ENCODE peak calls at places on chromosomes 5 and 9, in seven cellular contexts. X is nephron progenitor cell, C is tibial artery, L is fibroblast of lung, M is GM23338, Q is RWPE1, S is WTC11. E is an unnamed sample.
A peak's percentile ranks its signal among the peaks of the same experiment; 100 is the strongest.

GRCh38 chr9:4197548-4197947 is 102.3 kb downstream of the GLIS3 start:
- DNase-seq in X (no peak), C (no peak), L (no peak), M (peak; percentile 65), Q (no peak), S (peak; percentile 16), E (no peak)

GRCh38 chr5:115460476-115460875 is 84.1 kb downstream of the FEM1C start:
- DNase-seq in X (no peak), C (no peak), L (peak; percentile 94), M (no peak), Q (peak; percentile 80), S (no peak), E (no peak)

GRCh38 chr5:43602818-43603534 is at the start of gene NNT:
- DNase-seq in X (peak; percentile 82), C (peak; percentile 78), L (peak; percentile 59), M (peak; percentile 83), Q (peak; percentile 56), S (peak; percentile 80), E (peak; percentile 91)

GRCh38 chr5:169563369-169563768 is 20.2 kb upstream of the SPDL1 start:
- DNase-seq in X (no peak), C (no peak), L (peak; percentile 14), M (no peak), Q (no peak), S (no peak), E (no peak)

GRCh38 chr5:72860499-72860898 is 44.0 kb downstream of the TNPO1 start:
- DNase-seq in X (no peak), C (no peak), L (peak; percentile 82), M (no peak), Q (no peak), S (no peak), E (no peak)

GRCh38 chr9:135341612-135342169 is 137.9 kb upstream of the PPP1R26 start:
- DNase-seq in X (no peak), C (no peak), L (no peak), M (no peak), Q (no peak), S (peak; percentile 11), E (peak; percentile 62)

GRCh38 chr5:33379757-33380156 is 61.0 kb upstream of the TARS1 start:
- DNase-seq in X (peak; percentile 6), C (no peak), L (no peak), M (peak; percentile 93), Q (no peak), S (peak; percentile 36), E (no peak)

GRCh38 chr5:138334867-138335447 is 3.1 kb upstream of the FAM53C start:
- DNase-seq in X (no peak), C (no peak), L (no peak), M (no peak), Q (peak; percentile 50), S (no peak), E (no peak)

GRCh38 chr9:37997636-37998374 is 71.2 kb downstream of the SHB start:
- DNase-seq in X (peak; percentile 63), C (no peak), L (no peak), M (no peak), Q (no peak), S (no peak), E (peak; percentile 57)

GRCh38 chr9:30299126-30299780 is 2085.2 kb upstream of the ACO1 start:
- DNase-seq in X (no peak), C (no peak), L (no peak), M (no peak), Q (no peak), S (no peak), E (peak; percentile 84)

GRCh38 chr9:34392511-34392910 is 15.8 kb upstream of the MYORG start:
- DNase-seq in X (no peak), C (no peak), L (no peak), M (no peak), Q (no peak), S (no peak), E (no peak)

GRCh38 chr9:117718085-117718484 is 13.9 kb downstream of the TLR4 start:
- DNase-seq in X (no peak), C (peak; percentile 40), L (no peak), M (no peak), Q (no peak), S (no peak), E (no peak)

GRCh38 chr5:134224905-134225779 is 731 bp downstream of the PPP2CA start:
- DNase-seq in X (peak; percentile 81), C (peak; percentile 48), L (peak; percentile 82), M (peak; percentile 90), Q (peak; percentile 79), S (peak; percentile 74), E (no peak)

GRCh38 chr9:83199240-83199639 is 136.3 kb upstream of the RASEF start:
- DNase-seq in X (peak; percentile 33), C (peak; percentile 25), L (peak; percentile 50), M (peak; percentile 46), Q (peak; percentile 57), S (no peak), E (no peak)

GRCh38 chr9:110088099-110088498 is 119.9 kb downstream of the C9orf152 start:
- DNase-seq in X (no peak), C (no peak), L (no peak), M (no peak), Q (no peak), S (no peak), E (no peak)

GRCh38 chr5:92505925-92506324 is 1075.1 kb downstream of the NR2F1-AS1 start:
- DNase-seq in X (no peak), C (no peak), L (peak; percentile 15), M (no peak), Q (peak; percentile 8), S (no peak), E (no peak)

GRCh38 chr9:13480688-13481087 is 201.2 kb upstream of the MPDZ start:
- DNase-seq in X (no peak), C (no peak), L (peak; percentile 72), M (no peak), Q (no peak), S (no peak), E (no peak)

GRCh38 chr5:135162661-135163265 is 128.7 kb upstream of the PITX1 start:
- DNase-seq in X (no peak), C (no peak), L (no peak), M (peak; percentile 10), Q (no peak), S (no peak), E (no peak)

GRCh38 chr5:16812448-16812847 is 123.6 kb downstream of the MYO10 start:
- DNase-seq in X (no peak), C (no peak), L (no peak), M (no peak), Q (no peak), S (no peak), E (no peak)

GRCh38 chr5:16810503-16810854 is 125.6 kb downstream of the MYO10 start:
- DNase-seq in X (no peak), C (no peak), L (no peak), M (no peak), Q (no peak), S (no peak), E (no peak)

GRCh38 chr5:16809816-16810502 is 126.1 kb downstream of the MYO10 start:
- DNase-seq in X (no peak), C (peak; percentile 26), L (peak; percentile 91), M (peak; percentile 22), Q (no peak), S (no peak), E (no peak)

GRCh38 chr5:16815432-16815831 is 120.7 kb downstream of the MYO10 start:
- DNase-seq in X (no peak), C (no peak), L (no peak), M (no peak), Q (no peak), S (no peak), E (no peak)

DNA sequence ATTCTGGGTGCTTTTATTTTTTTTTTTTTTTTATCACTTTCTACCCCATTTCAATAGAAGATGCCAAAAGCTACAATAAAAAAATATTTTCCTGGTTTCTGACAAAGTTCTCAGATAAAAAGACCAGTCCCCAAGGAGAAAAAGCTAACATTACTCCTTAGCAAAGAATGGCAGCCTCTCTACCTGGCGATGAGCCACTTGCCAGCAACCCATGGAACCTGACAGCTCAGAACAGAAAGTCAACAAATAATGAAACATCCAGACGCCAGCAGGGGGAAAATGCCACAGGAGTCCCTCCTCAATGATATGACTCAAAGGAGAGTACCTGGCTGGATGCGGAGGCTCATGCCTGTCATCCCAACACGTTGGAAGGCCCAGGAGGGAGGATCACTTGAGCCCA is 123.2 kb downstream of the MYO10 start:
- DNase-seq in X (no peak), C (no peak), L (peak; percentile 61), M (peak; percentile 24), Q (peak; percentile 63), S (no peak), E (no peak)
- TF ChIP-seq CTCF in X (no peak), C (no peak), L (no peak), M (no peak), Q (no peak), S (no peak), E (peak; percentile 52)

GRCh38 chr9:36053971-36054370 is 17.3 kb downstream of the RECK start:
- DNase-seq in X (no peak), C (no peak), L (peak; percentile 49), M (peak; percentile 17), Q (no peak), S (no peak), E (no peak)
- TF ChIP-seq CTCF in X (no peak), C (no peak), L (no peak), M (no peak), Q (no peak), S (no peak), E (no peak)

DNA sequence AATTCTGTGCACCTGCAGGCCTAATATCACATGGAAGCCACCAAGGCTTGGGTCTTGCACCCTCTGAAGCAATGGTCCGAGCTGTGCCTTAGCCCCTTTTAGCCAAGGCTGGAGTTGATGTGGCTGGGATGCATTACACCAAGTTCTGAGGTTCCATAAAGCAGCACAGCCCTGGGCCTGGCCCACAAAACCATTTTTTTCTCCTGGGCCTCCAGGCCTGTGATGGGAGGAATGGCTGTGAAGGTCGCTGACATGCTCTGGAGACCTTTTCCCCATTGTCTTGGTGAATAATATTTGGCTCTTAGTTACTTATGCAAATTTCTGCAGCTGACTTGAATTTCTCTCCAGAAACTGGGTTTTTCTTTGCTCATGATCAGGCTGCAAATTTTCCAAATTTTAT is 167.3 kb downstream of the HTR1A start:
- DNase-seq in X (no peak), C (no peak), L (no peak), M (no peak), Q (no peak), S (no peak), E (no peak)
- TF ChIP-seq CTCF in X (no peak), C (no peak), L (no peak), M (no peak), Q (no peak), S (no peak), E (no peak)

GRCh38 chr9:76353280-76353679 is 40.9 kb downstream of the RFK start:
- DNase-seq in X (no peak), C (no peak), L (peak; percentile 61), M (no peak), Q (no peak), S (no peak), E (no peak)
- TF ChIP-seq CTCF in X (no peak), C (no peak), L (no peak), M (no peak), Q (no peak), S (no peak), E (no peak)

E was measured in chondrocyte.